ENCODE peak calls at places on chromosomes 1 and 21, in five cellular contexts. I is H9, U is neuronal stem cell, E is mesendoderm, S is H1. C is an unnamed sample.

GRCh38 chr1:119544165-119544762 is 37.3 kb downstream of the HSD3B1 start:
- DNase-seq in I (peak), U (no peak), E (peak), S (no peak), C (no peak)

GRCh38 chr1:117301906-117302305 is 65.3 kb upstream of the MAN1A2 start:
- DNase-seq in I (no peak), U (no peak), E (no peak), S (no peak), C (no peak)

GRCh38 chr1:201556841-201557571 is 18.1 kb downstream of the NAV1 start:
- DNase-seq in I (no peak), U (no peak), E (peak), S (no peak), C (peak)

GRCh38 chr21:42739061-42739931 is 85.9 kb downstream of the PDE9A start:
- DNase-seq in I (no peak), U (no peak), E (no peak), S (no peak), C (peak)

GRCh38 chr1:211762206-211762605 is 68.4 kb downstream of the LPGAT1 start:
- DNase-seq in I (no peak), U (no peak), E (no peak), S (no peak), C (no peak)

GRCh38 chr1:11751087-11751486 is 10.9 kb upstream of the C1orf167 start:
- DNase-seq in I (no peak), U (no peak), E (no peak), S (no peak), C (no peak)

GRCh38 chr1:186424539-186424938 is 36.4 kb downstream of the PDC start:
- DNase-seq in I (no peak), U (no peak), E (no peak), S (no peak), C (no peak)

GRCh38 chr1:112956503-112957132 is 622 bp upstream of the SLC16A1 start:
- DNase-seq in I (no peak), U (no peak), E (peak), S (no peak), C (no peak)

GRCh38 chr21:31254131-31254530 is 89.9 kb downstream of the TIAM1 start:
- DNase-seq in I (no peak), U (no peak), E (no peak), S (no peak), C (no peak)

GRCh38 chr21:41121785-41122415 is 46.1 kb upstream of the BACE2 start:
- DNase-seq in I (peak), U (peak), E (peak), S (peak), C (peak)

GRCh38 chr1:203627819-203628184 is 1.2 kb downstream of the ATP2B4 start:
- DNase-seq in I (no peak), U (no peak), E (no peak), S (no peak), C (no peak)

GRCh38 chr1:14561014-14561693 is 37.3 kb upstream of the KAZN start:
- DNase-seq in I (no peak), U (no peak), E (no peak), S (no peak), C (peak)

GRCh38 chr1:81226603-81226928 is 574.2 kb upstream of the ADGRL2 start:
- DNase-seq in I (no peak), U (no peak), E (no peak), S (no peak), C (no peak)

GRCh38 chr1:77347646-77348045 is 65.8 kb downstream of the AK5 start:
- DNase-seq in I (no peak), U (no peak), E (peak), S (no peak), C (peak)

GRCh38 chr1:205488074-205488723 is 16.3 kb upstream of the CDK18 start:
- DNase-seq in I (peak), U (peak), E (peak), S (no peak), C (peak)

GRCh38 chr1:4023678-4024077 is 123.6 kb upstream of the C1orf174 start:
- DNase-seq in I (no peak), U (no peak), E (no peak), S (no peak), C (no peak)

GRCh38 chr1:24418898-24419628 is 3.5 kb downstream of the NIPAL3 start:
- DNase-seq in I (peak), U (no peak), E (no peak), S (no peak), C (peak)

GRCh38 chr1:214224605-214225354 is 56.2 kb upstream of the SMYD2 start:
- DNase-seq in I (peak), U (no peak), E (peak), S (peak), C (peak)

GRCh38 chr1:15994590-15995351 is 9.3 kb upstream of the SRARP start:
- DNase-seq in I (peak), U (no peak), E (peak), S (no peak), C (peak)

GRCh38 chr1:9069324-9070100 is at the start of gene SLC2A5:
- DNase-seq in I (no peak), U (no peak), E (no peak), S (no peak), C (no peak)

GRCh38 chr1:236860674-236861073 is 65.6 kb downstream of the MTR start:
- DNase-seq in I (no peak), U (no peak), E (no peak), S (no peak), C (no peak)
- H3K18ac ChIP-seq in I (no peak), U (no peak), E (no peak), S (no peak), C (no peak)

GRCh38 chr1:246166841-246167240 is 340.2 kb downstream of the SMYD3 start:
- DNase-seq in I (no peak), U (no peak), E (no peak), S (no peak), C (no peak)
- H3K18ac ChIP-seq in I (no peak), U (no peak), E (no peak), S (no peak), C (no peak)

DNA sequence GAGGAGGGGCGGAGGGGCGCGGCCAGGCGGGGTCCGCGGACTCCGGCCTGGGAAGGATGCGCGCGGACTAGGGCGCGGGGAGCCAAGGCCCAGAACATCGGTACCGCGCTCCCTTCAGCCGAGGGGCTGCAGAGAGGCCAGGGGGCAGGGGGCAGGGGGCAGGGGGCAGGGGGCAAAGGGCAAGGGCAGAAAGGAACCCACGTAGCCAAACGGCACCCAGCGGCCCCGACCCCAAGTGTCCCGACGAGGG is 516 bp downstream of the NPHP4 start:
- DNase-seq in I (no peak), U (no peak), E (peak), S (no peak), C (no peak)
- H3K18ac ChIP-seq in I (no peak), U (peak), E (peak), S (no peak), C (no peak)

GRCh38 chr1:226762988-226763740 is 24.1 kb upstream of the ITPKB start:
- DNase-seq in I (no peak), U (no peak), E (peak), S (no peak), C (no peak)

GRCh38 chr1:226764533-226764932 is 25.5 kb upstream of the ITPKB start:
- DNase-seq in I (no peak), U (no peak), E (no peak), S (no peak), C (no peak)

GRCh38 chr1:226761322-226761721 is 22.2 kb upstream of the ITPKB start:
- DNase-seq in I (no peak), U (no peak), E (no peak), S (no peak), C (no peak)

GRCh38 chr1:226762055-226762454 is 23.0 kb upstream of the ITPKB start:
- DNase-seq in I (no peak), U (no peak), E (no peak), S (no peak), C (no peak)

DNA sequence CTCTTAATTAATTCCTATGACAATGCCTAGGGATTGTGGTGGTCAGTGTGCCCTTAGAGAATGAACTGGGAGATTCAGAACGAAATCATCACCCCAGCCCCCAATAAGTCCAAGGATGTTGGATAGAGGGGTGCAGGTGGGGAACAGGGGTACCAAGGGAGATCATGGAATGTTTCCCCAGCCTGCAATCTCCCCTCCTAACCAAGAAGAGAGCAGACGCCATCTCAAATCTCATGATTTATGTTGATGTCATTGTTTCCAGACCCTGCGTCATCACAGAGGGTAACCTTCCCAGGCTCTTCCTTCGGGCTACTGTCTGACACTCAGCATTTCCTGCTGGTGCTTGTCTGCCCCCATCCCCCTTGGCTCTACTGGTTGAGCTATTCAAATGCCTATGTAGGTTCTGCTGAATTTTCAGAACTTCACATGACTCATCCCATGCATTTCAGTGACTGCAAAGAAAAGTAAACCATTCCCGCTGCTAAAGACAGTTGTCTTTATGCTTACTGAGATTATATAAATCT is 24.7 kb upstream of the ITPKB start:
- DNase-seq in I (peak), U (no peak), E (peak), S (peak), C (peak)
- H3K18ac ChIP-seq in I (no peak), U (no peak), E (peak), S (peak), C (no peak)

DNA sequence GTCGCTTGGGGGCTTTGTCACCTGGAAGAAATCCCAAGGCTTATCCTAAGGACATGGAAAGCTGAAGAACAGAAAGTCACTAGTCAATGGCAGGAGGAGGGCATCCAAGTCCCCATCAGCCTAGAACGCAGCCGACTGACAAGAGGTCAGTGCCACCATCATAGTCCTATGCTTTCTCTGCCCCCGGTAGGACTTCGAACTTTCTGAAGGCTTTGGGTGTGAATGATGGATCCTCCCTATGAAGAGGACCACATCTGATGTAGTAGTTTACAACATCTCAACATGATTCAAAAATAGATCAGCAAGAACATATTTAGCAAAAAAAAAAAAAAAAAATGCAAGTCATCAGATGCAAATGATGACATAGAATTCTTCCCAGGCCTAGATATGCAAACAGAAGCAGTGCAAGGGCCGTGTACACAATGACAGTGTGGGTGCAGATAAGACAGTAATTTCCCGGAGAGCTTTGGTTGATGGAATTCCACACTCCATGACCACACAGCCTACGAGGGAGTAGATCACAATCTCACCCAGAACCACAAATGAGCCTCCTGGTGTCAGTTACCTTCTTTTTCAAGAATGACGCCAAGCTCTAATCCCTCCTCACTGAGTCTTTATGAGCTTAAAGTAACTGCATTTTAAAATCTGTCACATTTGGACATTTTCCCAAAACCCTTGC is 88.3 kb downstream of the PSMG1 start:
- DNase-seq in I (no peak), U (no peak), E (peak), S (no peak), C (peak)
- H3K18ac ChIP-seq in I (no peak), U (no peak), E (no peak), S (no peak), C (peak)